ENCODE peak calls at places on chromosomes 2 and 18, in eight cellular contexts. R is neural progenitor cell, Q is AG09319, Z is RWPE1, D is lower leg skin, A is IMR-90, V is endothelial cell, S is HFFc6. Y is an unnamed sample.

GRCh38 chr2:26274058-26274613 is 29.4 kb downstream of the HADHB start:
- DNase-seq in Z (peak), D (peak), Q (peak), R (no peak), V (no peak), S (peak), A (peak), Y (peak)

GRCh38 chr18:34592961-34593382 is 117.1 kb upstream of the DTNA start:
- DNase-seq in S (peak), D (peak), Q (no peak), Z (no peak), V (peak), R (peak), A (peak), Y (peak)

GRCh38 chr2:241344925-241345651 is 11.0 kb upstream of the FARP2 start:
- DNase-seq in R (no peak), Q (no peak), A (peak), V (no peak), Z (no peak), S (peak), D (no peak), Y (peak)

GRCh38 chr18:68734311-68734710 is 19.4 kb upstream of the TMX3 start:
- DNase-seq in D (no peak), S (peak), Z (no peak), Q (no peak), A (peak), R (no peak), V (no peak), Y (no peak)

GRCh38 chr18:24702001-24702400 is 241.6 kb downstream of the HRH4 start:
- DNase-seq in S (no peak), Q (no peak), Z (no peak), D (no peak), R (no peak), V (no peak), A (no peak), Y (no peak)

GRCh38 chr2:240822280-240822847 is 2.3 kb upstream of the KIF1A start:
- DNase-seq in Z (no peak), V (no peak), D (no peak), S (no peak), R (no peak), A (no peak), Q (no peak), Y (no peak)

GRCh38 chr18:79786781-79787526 is 10.8 kb upstream of the KCNG2 start:
- DNase-seq in R (no peak), A (peak), Z (no peak), S (no peak), D (no peak), V (no peak), Q (no peak), Y (peak)

GRCh38 chr2:26670171-26670570 is 22.4 kb upstream of the KCNK3 start:
- DNase-seq in A (peak), S (peak), Q (no peak), Z (no peak), R (no peak), V (no peak), D (no peak), Y (peak)

GRCh38 chr2:157443795-157444642 is at the start of gene CYTIP:
- DNase-seq in R (no peak), A (no peak), Q (no peak), V (no peak), S (no peak), Z (no peak), D (peak), Y (no peak)

GRCh38 chr2:234245945-234246344 is 195.4 kb downstream of the SPP2 start:
- DNase-seq in R (no peak), Z (peak), Q (no peak), D (no peak), A (peak), V (no peak), S (peak), Y (peak)

GRCh38 chr2:192016265-192016664 is 169.4 kb upstream of the CAVIN2 start:
- DNase-seq in D (no peak), R (no peak), A (peak), Q (no peak), S (peak), Z (peak), V (no peak), Y (no peak)

GRCh38 chr18:29361843-29362242 is 1184.9 kb upstream of the CDH2 start:
- DNase-seq in R (peak), A (no peak), D (no peak), V (no peak), S (no peak), Z (no peak), Q (no peak), Y (no peak)

GRCh38 chr2:18243831-18244230 is 316.6 kb downstream of the RDH14 start:
- DNase-seq in S (no peak), V (no peak), A (peak), Q (no peak), Z (no peak), D (no peak), R (no peak), Y (no peak)

GRCh38 chr2:12965540-12966269 is 249.0 kb downstream of the TRIB2 start:
- DNase-seq in Z (peak), S (peak), V (no peak), Q (no peak), A (peak), D (no peak), R (no peak), Y (peak)

GRCh38 chr2:231677632-231678104 is 30.7 kb upstream of the PTMA start:
- DNase-seq in R (peak), D (peak), V (peak), S (peak), Q (peak), Z (peak), A (peak), Y (peak)

GRCh38 chr2:118535171-118535817 is 312.2 kb downstream of the EN1 start:
- DNase-seq in R (no peak), A (no peak), S (no peak), Q (no peak), Z (peak), V (no peak), D (no peak), Y (no peak)

GRCh38 chr18:31041346-31042067 is 1.0 kb downstream of the DSC3 start:
- DNase-seq in Z (peak), S (no peak), D (no peak), V (peak), A (no peak), R (peak), Q (no peak), Y (peak)

GRCh38 chr2:23399674-23400261 is 14.8 kb downstream of the KLHL29 start:
- DNase-seq in Q (no peak), V (no peak), S (no peak), D (no peak), A (no peak), Z (no peak), R (no peak), Y (no peak)

GRCh38 chr2:23400703-23401102 is 15.7 kb downstream of the KLHL29 start:
- DNase-seq in Q (no peak), A (no peak), D (no peak), V (no peak), R (no peak), Z (no peak), S (no peak), Y (no peak)

GRCh38 chr2:23402205-23402740 is 17.3 kb downstream of the KLHL29 start:
- DNase-seq in Z (no peak), V (no peak), D (no peak), S (no peak), A (no peak), R (no peak), Q (no peak), Y (no peak)

GRCh38 chr2:23401427-23402204 is 16.6 kb downstream of the KLHL29 start:
- DNase-seq in S (no peak), Q (no peak), Z (no peak), V (no peak), A (no peak), R (no peak), D (peak), Y (no peak)

DNA sequence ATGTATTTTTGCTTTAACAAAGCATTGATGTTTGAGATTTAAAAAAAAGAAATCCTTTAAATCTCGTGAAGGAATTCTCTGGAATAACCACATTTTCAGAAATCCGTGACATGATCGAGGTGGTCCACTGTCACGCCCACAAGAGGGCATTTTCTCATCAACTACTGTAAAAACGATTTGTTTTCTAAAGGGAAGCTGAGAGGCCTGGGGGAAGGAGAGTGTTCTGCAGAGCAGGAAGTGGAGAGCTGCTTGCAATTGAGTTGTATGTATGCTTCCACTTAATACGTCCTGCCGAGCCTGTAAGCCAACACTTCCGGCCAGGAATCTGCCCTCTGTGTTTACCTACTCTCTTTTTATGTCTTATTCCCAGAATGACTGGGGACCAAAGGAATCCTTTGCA is 19.4 kb downstream of the KLHL29 start:
- DNase-seq in R (peak), S (peak), D (no peak), Z (peak), A (peak), V (peak), Q (peak), Y (peak)
- TF ChIP-seq CTCF in R (peak), S (peak), D (no peak), Z (peak), A (peak), V (no peak), Q (peak), Y (peak)

DNA sequence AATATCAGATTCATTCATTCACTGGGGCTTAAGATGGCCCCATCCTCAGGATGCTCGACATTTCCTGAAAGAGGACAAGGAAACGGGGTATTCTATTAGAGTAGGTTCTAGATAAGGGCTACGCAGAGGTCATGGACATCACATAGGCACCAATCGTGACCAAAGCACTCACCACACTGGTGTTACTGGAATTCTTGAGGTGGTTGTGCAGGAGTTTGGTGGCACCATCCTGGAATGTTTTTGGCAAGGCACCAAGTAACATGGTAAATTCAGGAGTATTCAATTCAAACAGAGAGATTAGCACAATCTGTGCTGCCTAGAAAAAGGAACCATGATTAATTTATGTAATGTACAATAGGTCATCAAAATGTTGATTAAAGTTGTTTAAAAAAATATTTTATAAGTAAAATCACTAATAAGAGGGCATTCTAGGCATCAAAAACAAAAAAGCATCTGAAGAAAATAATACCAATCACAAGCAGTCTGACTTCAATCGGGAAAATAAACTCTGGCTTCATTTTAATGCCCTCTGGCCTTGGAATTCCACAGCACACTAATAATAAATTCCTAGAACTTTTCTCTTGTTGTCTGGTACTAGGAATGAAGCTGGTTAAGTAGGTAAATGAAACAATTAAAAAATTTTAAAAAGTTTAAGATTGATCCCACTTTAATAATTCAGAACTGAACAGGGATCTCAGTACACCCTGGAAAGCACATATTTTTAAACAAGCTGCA is 102.8 kb upstream of the TFCP2L1 start:
- DNase-seq in D (no peak), S (peak), A (peak), V (no peak), Q (no peak), R (no peak), Z (no peak), Y (no peak)
- TF ChIP-seq CTCF in D (no peak), S (no peak), A (no peak), V (no peak), Q (no peak), R (no peak), Z (no peak), Y (no peak)

GRCh38 chr18:12699747-12700146 is 2.8 kb downstream of the CEP76 start:
- DNase-seq in Z (no peak), D (no peak), A (no peak), V (no peak), R (no peak), Q (no peak), S (no peak), Y (no peak)
- TF ChIP-seq CTCF in Z (no peak), D (no peak), A (no peak), V (no peak), R (no peak), Q (no peak), S (no peak), Y (no peak)

GRCh38 chr2:49686291-49686690 is 532.0 kb upstream of the FSHR start:
- DNase-seq in Z (no peak), V (no peak), R (no peak), S (no peak), D (no peak), Q (no peak), A (no peak), Y (no peak)

GRCh38 chr2:49686897-49687442 is 532.7 kb upstream of the FSHR start:
- DNase-seq in R (no peak), D (no peak), Z (no peak), Q (no peak), S (no peak), V (no peak), A (no peak), Y (no peak)

DNA sequence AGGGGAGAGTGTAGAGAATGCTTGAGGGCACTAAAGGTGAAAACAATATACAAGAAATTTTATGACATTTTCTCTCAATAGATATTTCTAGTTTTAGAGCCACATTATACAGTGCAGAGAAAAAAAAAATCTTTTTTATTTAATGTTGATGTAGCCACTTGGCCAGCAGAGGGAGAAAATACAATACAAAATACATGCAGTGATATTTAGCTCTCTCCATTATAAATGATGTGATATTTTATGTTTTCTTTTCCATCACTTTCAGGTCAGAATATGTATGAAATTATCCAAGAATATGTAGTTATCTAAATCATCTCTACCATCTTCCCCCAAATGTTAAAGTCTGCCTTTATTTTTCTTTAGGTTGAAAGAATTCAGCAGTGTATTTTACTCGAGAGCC is 533.6 kb upstream of the FSHR start:
- DNase-seq in S (no peak), V (no peak), Z (no peak), A (no peak), Q (no peak), R (no peak), D (no peak), Y (peak)
- TF ChIP-seq CTCF in S (peak), V (peak), Z (peak), A (peak), Q (no peak), R (peak), D (no peak), Y (peak)

GRCh38 chr2:30374380-30374779 is 72.7 kb upstream of the LCLAT1 start:
- DNase-seq in R (no peak), A (no peak), D (no peak), V (no peak), Z (no peak), S (no peak), Q (no peak), Y (no peak)

GRCh38 chr2:30371772-30372373 is 75.2 kb upstream of the LCLAT1 start:
- DNase-seq in A (no peak), Z (no peak), R (no peak), Q (no peak), S (peak), D (no peak), V (no peak), Y (no peak)

GRCh38 chr2:30372836-30373235 is 74.2 kb upstream of the LCLAT1 start:
- DNase-seq in Z (no peak), S (no peak), Q (no peak), A (no peak), V (no peak), R (no peak), D (no peak), Y (no peak)

GRCh38 chr2:30375915-30376314 is 71.1 kb upstream of the LCLAT1 start:
- DNase-seq in Z (no peak), V (no peak), A (no peak), S (no peak), D (no peak), R (no peak), Q (no peak), Y (no peak)

GRCh38 chr2:30373881-30374302 is 73.2 kb upstream of the LCLAT1 start:
- DNase-seq in V (no peak), Q (no peak), D (no peak), R (no peak), A (peak), Z (peak), S (peak), Y (peak)
- TF ChIP-seq CTCF in V (no peak), Q (no peak), D (no peak), R (no peak), A (no peak), Z (no peak), S (no peak), Y (no peak)

GRCh38 chr18:10320201-10320600 is 134.2 kb upstream of the APCDD1 start:
- DNase-seq in V (no peak), D (no peak), A (no peak), Q (no peak), Z (no peak), R (no peak), S (no peak), Y (no peak)

GRCh38 chr18:10321576-10321975 is 132.9 kb upstream of the APCDD1 start:
- DNase-seq in A (no peak), Q (no peak), R (no peak), Z (no peak), S (no peak), D (no peak), V (no peak), Y (no peak)

GRCh38 chr18:10320848-10321247 is 133.6 kb upstream of the APCDD1 start:
- DNase-seq in Q (no peak), Z (no peak), S (no peak), D (no peak), A (peak), R (no peak), V (no peak), Y (peak)

GRCh38 chr18:10322408-10322807 is 132.0 kb upstream of the APCDD1 start:
- DNase-seq in Z (no peak), R (no peak), V (no peak), D (no peak), A (peak), S (no peak), Q (no peak), Y (no peak)

GRCh38 chr18:10321987-10322386 is 132.4 kb upstream of the APCDD1 start:
- DNase-seq in Z (no peak), V (no peak), A (no peak), S (no peak), Q (no peak), D (no peak), R (no peak), Y (no peak)
- TF ChIP-seq CTCF in Z (no peak), V (no peak), A (no peak), S (no peak), Q (no peak), D (no peak), R (no peak), Y (no peak)